ENCODE peak calls at places on chromosome 1, in five cellular contexts. W, Q, C, N and R are unnamed samples.

GRCh38 chr1:165034136-165034535 is 322.4 kb downstream of the LMX1A start:
- DNase-seq in N (no peak), W (no peak), Q (no peak), C (no peak), R (no peak)

GRCh38 chr1:2199042-2199810 is 4.7 kb upstream of the FAAP20 start:
- DNase-seq in W (peak; percentile 54), Q (peak; percentile 72), N (no peak), C (peak; percentile 89), R (peak; percentile 69)

GRCh38 chr1:167500283-167500860 is 18.0 kb downstream of the CD247 start:
- DNase-seq in N (no peak), C (no peak), Q (no peak), W (no peak), R (no peak)

GRCh38 chr1:145979746-145980435 is 15.4 kb downstream of the POLR3GL start:
- DNase-seq in N (no peak), W (no peak), Q (no peak), C (no peak), R (no peak)

GRCh38 chr1:91803847-91804545 is 82.0 kb downstream of the TGFBR3 start:
- DNase-seq in W (no peak), C (no peak), Q (peak; percentile 44), N (no peak), R (no peak)

GRCh38 chr1:172383541-172383940 is 36.9 kb upstream of the C1orf105 start:
- DNase-seq in C (no peak), N (no peak), W (no peak), Q (no peak), R (no peak)

GRCh38 chr1:185448591-185449186 is 131.6 kb upstream of the IVNS1ABP start:
- DNase-seq in W (no peak), Q (no peak), C (no peak), N (no peak), R (no peak)

GRCh38 chr1:85862456-85862855 is 154.2 kb upstream of the ZNHIT6 start:
- DNase-seq in C (no peak), N (no peak), Q (peak; percentile 11), W (no peak), R (no peak)

GRCh38 chr1:218939095-218939494 is 234.6 kb upstream of the LYPLAL1 start:
- DNase-seq in W (no peak), N (no peak), C (no peak), Q (no peak), R (no peak)

GRCh38 chr1:24535021-24535424 is 20.9 kb upstream of the NCMAP start:
- DNase-seq in W (no peak), N (no peak), Q (no peak), C (no peak), R (no peak)

GRCh38 chr1:154983776-154984466 is 777 bp downstream of the FLAD1 start:
- DNase-seq in W (no peak), C (no peak), N (no peak), Q (no peak), R (no peak)
- TF ChIP-seq CTCF in W (no peak), C (no peak), N (no peak), Q (no peak), R (no peak)

GRCh38 chr1:37250371-37250770 is 216.1 kb upstream of the GRIK3 start:
- DNase-seq in N (no peak), C (no peak), W (no peak), Q (no peak), R (no peak)
- TF ChIP-seq CTCF in N (no peak), C (no peak), W (no peak), Q (no peak), R (no peak)

GRCh38 chr1:182985876-182986275 is 32.9 kb upstream of the SHCBP1L start:
- DNase-seq in C (no peak), N (no peak), Q (no peak), W (no peak), R (no peak)
- TF ChIP-seq CTCF in C (no peak), N (no peak), Q (no peak), W (no peak), R (no peak)

DNA sequence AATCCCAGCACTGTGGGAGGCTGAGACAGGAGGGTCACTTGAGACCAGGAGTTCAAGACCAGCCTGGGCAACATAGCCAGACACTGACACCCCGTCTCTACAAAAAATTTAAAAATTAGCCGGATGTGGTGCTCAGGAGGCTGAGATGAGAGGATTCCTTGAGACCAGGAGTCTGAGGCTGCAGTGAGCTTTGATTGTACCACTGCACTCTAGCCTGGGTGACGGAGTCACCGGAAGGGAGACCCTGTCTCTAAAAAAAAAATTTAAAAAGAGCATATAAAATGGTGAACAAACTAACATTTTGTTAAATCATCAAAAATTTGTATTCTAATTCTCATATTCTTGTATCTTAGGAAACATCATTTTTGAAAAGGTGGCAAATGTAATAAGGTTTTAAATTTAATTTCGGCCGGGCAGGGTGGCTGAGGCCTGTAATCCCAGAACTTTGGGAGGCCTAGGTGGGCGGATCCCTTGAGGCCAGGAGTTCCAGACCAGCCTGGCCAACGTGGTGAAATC is 27.1 kb downstream of the MAB21L3 start:
- DNase-seq in W (no peak), C (no peak), N (no peak), Q (no peak), R (no peak)
- TF ChIP-seq CTCF in W (no peak), C (no peak), N (no peak), Q (no peak), R (no peak)

GRCh38 chr1:15951341-15952153 is 24.4 kb downstream of the ZBTB17 start:
- DNase-seq in C (peak; percentile 67), W (no peak), N (no peak), Q (no peak), R (no peak)
- TF ChIP-seq CTCF in C (no peak), W (no peak), N (no peak), Q (no peak), R (no peak)

DNA sequence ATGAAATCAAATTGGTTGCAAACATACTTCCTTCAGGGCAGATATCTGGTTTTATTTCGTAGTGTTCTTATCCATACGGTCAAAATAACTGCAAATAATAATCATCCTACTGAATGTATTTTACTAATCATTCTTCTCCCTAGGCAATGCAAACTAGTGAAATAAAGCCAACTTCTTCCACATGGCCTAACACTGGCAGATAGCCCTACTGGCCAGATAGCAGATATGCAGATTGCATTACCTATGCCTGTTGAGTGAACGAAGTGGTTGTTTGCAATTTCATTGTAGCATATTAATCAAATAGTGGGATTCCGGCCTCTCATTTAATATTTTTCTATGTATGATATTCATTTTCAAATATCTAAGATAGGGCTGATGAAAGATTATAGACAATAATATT is 116.2 kb downstream of the CENPF start:
- DNase-seq in Q (no peak), N (no peak), W (no peak), C (no peak), R (no peak)
- TF ChIP-seq CTCF in Q (peak; percentile 17), N (peak; percentile 16), W (no peak), C (no peak), R (no peak)

GRCh38 chr1:208614610-208615009 is 370.4 kb upstream of the PLXNA2 start:
- DNase-seq in N (no peak), C (no peak), Q (no peak), W (no peak), R (no peak)

GRCh38 chr1:208616776-208617175 is 372.6 kb upstream of the PLXNA2 start:
- DNase-seq in Q (no peak), N (no peak), C (no peak), W (no peak), R (no peak)

GRCh38 chr1:208615356-208615755 is 371.2 kb upstream of the PLXNA2 start:
- DNase-seq in Q (no peak), N (no peak), W (no peak), C (no peak), R (no peak)
- TF ChIP-seq CTCF in Q (no peak), N (no peak), W (no peak), C (no peak), R (no peak)